ENCODE peak calls at places on chromosomes 5 and 9, in nine cellular contexts. U is neural progenitor cell, A is GM23248, O is SK-N-SH, H is PC-3, M is OCI-LY7, J is GM23338, S is MM.1S, T is hepatocyte. D is an unnamed sample.

GRCh38 chr5:144598451-144599068 is 427.9 kb downstream of the KCTD16 start:
- DNase-seq in U (peak; percentile 2), A (peak; percentile 17), O (peak; percentile 9), H (no peak), M (no peak), J (peak; percentile 56), S (no peak), T (no peak), D (no peak)

GRCh38 chr9:78035369-78035993 is 3.9 kb upstream of the GNAQ start:
- DNase-seq in U (peak; percentile 80), A (peak; percentile 84), O (peak; percentile 65), H (peak; percentile 74), M (peak; percentile 53), J (peak; percentile 86), S (peak; percentile 75), T (peak; percentile 87), D (peak; percentile 65)

GRCh38 chr9:96440671-96441199 is 9.2 kb upstream of the HABP4 start:
- DNase-seq in U (no peak), A (no peak), O (no peak), H (no peak), M (no peak), J (no peak), S (no peak), T (no peak), D (no peak)

GRCh38 chr5:154460172-154460571 is 14.4 kb downstream of the SAP30L start:
- DNase-seq in U (no peak), A (no peak), O (no peak), H (no peak), M (no peak), J (no peak), S (no peak), T (no peak), D (no peak)

GRCh38 chr9:137785704-137786161 is 91.8 kb upstream of the CACNA1B start:
- DNase-seq in U (peak; percentile 56), A (no peak), O (no peak), H (no peak), M (no peak), J (peak; percentile 54), S (no peak), T (peak; percentile 29), D (no peak)

GRCh38 chr9:17752021-17752420 is 173.2 kb downstream of the SH3GL2 start:
- DNase-seq in U (no peak), A (no peak), O (no peak), H (no peak), M (no peak), J (no peak), S (no peak), T (no peak), D (no peak)

GRCh38 chr9:68793605-68794343 is 88.7 kb downstream of the PIP5K1B start:
- DNase-seq in U (no peak), A (no peak), O (no peak), H (peak; percentile 3), M (no peak), J (no peak), S (no peak), T (no peak), D (no peak)

GRCh38 chr5:74679968-74680367 is 5.1 kb upstream of the HEXB start:
- DNase-seq in U (no peak), A (peak; percentile 57), O (no peak), H (no peak), M (no peak), J (no peak), S (no peak), T (no peak), D (no peak)

GRCh38 chr9:82532504-82532903 is 530.4 kb downstream of the RASEF start:
- DNase-seq in U (no peak), A (peak; percentile 8), O (peak; percentile 28), H (peak; percentile 7), M (no peak), J (no peak), S (no peak), T (no peak), D (no peak)

GRCh38 chr9:34493972-34494535 is 28.7 kb downstream of the ENHO start:
- DNase-seq in U (peak; percentile 84), A (peak; percentile 71), O (no peak), H (peak; percentile 34), M (peak; percentile 33), J (peak; percentile 83), S (peak; percentile 36), T (peak; percentile 79), D (no peak)

GRCh38 chr5:141223112-141223783 is at the start of gene PCDHB14:
- DNase-seq in U (peak; percentile 85), A (peak; percentile 70), O (peak; percentile 78), H (peak; percentile 43), M (peak; percentile 34), J (peak; percentile 91), S (peak; percentile 75), T (peak; percentile 21), D (peak; percentile 38)

GRCh38 chr5:149153751-149154610 is 12.7 kb downstream of the ABLIM3 start:
- DNase-seq in U (no peak), A (peak; percentile 93), O (no peak), H (no peak), M (no peak), J (no peak), S (no peak), T (peak; percentile 64), D (no peak)

GRCh38 chr9:79766091-79766490 is 194.3 kb downstream of the TLE4 start:
- DNase-seq in U (no peak), A (no peak), O (no peak), H (peak; percentile 16), M (no peak), J (no peak), S (no peak), T (no peak), D (no peak)

GRCh38 chr9:106107716-106108115 is 413.4 kb downstream of the TMEM38B start:
- DNase-seq in U (no peak), A (no peak), O (no peak), H (no peak), M (no peak), J (no peak), S (no peak), T (no peak), D (no peak)

GRCh38 chr9:14029811-14030210 is 284.1 kb downstream of the NFIB start:
- DNase-seq in U (no peak), A (peak; percentile 30), O (no peak), H (no peak), M (no peak), J (no peak), S (no peak), T (no peak), D (no peak)

GRCh38 chr9:15763371-15763770 is 210.5 kb downstream of the CCDC171 start:
- DNase-seq in U (no peak), A (no peak), O (no peak), H (no peak), M (no peak), J (no peak), S (no peak), T (no peak), D (no peak)

GRCh38 chr9:86341007-86341491 is 13.2 kb downstream of the TUT7 start:
- DNase-seq in U (no peak), A (peak; percentile 40), O (no peak), H (peak; percentile 62), M (no peak), J (no peak), S (no peak), T (no peak), D (no peak)

GRCh38 chr9:107838766-107839165 is 349.2 kb upstream of the KLF4 start:
- DNase-seq in U (no peak), A (no peak), O (no peak), H (no peak), M (no peak), J (no peak), S (no peak), T (no peak), D (no peak)

GRCh38 chr9:35935755-35936509 is 22.0 kb downstream of the OR2S2 start:
- DNase-seq in U (no peak), A (peak; percentile 66), O (no peak), H (peak; percentile 11), M (no peak), J (no peak), S (no peak), T (no peak), D (no peak)

GRCh38 chr5:179668404-179668803 is 12.4 kb downstream of the CBY3 start:
- DNase-seq in U (peak; percentile 87), A (peak; percentile 71), O (peak; percentile 52), H (peak; percentile 5), M (peak; percentile 59), J (peak; percentile 93), S (peak; percentile 56), T (peak; percentile 45), D (peak; percentile 48)

GRCh38 chr9:114002271-114002985 is 75.7 kb downstream of the AMBP start:
- DNase-seq in U (no peak), A (no peak), O (no peak), H (no peak), M (no peak), J (no peak), S (no peak), T (no peak), D (no peak)

GRCh38 chr5:149383399-149383798 is 4.3 kb upstream of the IL17B start:
- DNase-seq in U (no peak), A (no peak), O (no peak), H (no peak), M (no peak), J (no peak), S (no peak), T (no peak), D (no peak)

DNA sequence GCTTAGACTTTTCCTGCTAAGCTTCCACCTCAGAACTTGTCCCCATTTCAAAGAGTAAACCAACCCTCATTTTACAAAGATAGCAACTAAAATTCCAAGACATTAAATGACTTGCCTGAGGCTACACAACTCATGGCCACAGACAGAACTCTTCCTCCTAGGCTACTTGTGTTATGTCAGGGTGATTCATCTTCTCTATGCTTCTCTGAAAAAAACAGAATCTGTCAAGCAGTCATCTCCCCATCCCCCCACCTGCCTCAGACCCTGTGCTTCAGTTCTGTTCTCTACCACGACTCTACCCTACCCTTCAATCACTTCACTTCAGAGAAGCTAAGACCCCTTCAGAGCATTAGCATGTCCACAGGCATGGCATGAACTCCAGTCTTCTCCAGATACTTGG is 277.8 kb upstream of the PTGER4 start:
- DNase-seq in U (no peak), A (peak; percentile 56), O (no peak), H (peak; percentile 95), M (no peak), J (no peak), S (no peak), T (no peak), D (no peak)
- TF ChIP-seq EZH2phosphoT487 in U (no peak), A (no peak), O (no peak), H (no peak), M (no peak), J (no peak), S (no peak), T (no peak), D (no peak)

GRCh38 chr5:78887384-78888118 is 97.6 kb downstream of the ARSB start:
- DNase-seq in U (no peak), A (no peak), O (no peak), H (no peak), M (peak; percentile 74), J (no peak), S (peak; percentile 23), T (no peak), D (no peak)
- TF ChIP-seq EZH2phosphoT487 in U (no peak), A (no peak), O (no peak), H (no peak), M (no peak), J (no peak), S (no peak), T (no peak), D (no peak)

GRCh38 chr5:174725261-174725990 is 1.0 kb downstream of the MSX2 start:
- DNase-seq in U (peak; percentile 56), A (no peak), O (no peak), H (no peak), M (no peak), J (no peak), S (no peak), T (no peak), D (no peak)
- TF ChIP-seq EZH2phosphoT487 in U (peak; percentile 89), A (no peak), O (no peak), H (no peak), M (no peak), J (no peak), S (no peak), T (no peak), D (no peak)

GRCh38 chr9:70413427-70413797 is 1.0 kb downstream of the KLF9 start:
- DNase-seq in U (peak; percentile 68), A (peak; percentile 88), O (peak; percentile 82), H (no peak), M (no peak), J (peak; percentile 70), S (peak; percentile 55), T (peak; percentile 85), D (no peak)
- TF ChIP-seq EZH2phosphoT487 in U (peak; percentile 6), A (no peak), O (no peak), H (no peak), M (no peak), J (no peak), S (no peak), T (no peak), D (no peak)

D was measured in HCT116.